ENCODE peak calls at places on chromosomes 16 and 17, in five cellular contexts. Z is progenitor cell of endocrine pancreas, U is dorsolateral prefrontal cortex, Y is GDM1, H is body of pancreas. B is an unnamed sample.

GRCh38 chr16:19883296-19883951 is 1.2 kb downstream of the GPRC5B start:
- DNase-seq in Y (no peak), U (no peak), Z (peak; percentile 45), H (peak; percentile 47), B (peak; percentile 34)

GRCh38 chr16:104828-105374 is 26.9 kb downstream of the MPG start:
- DNase-seq in Y (no peak), U (no peak), H (no peak), Z (no peak), B (no peak)

GRCh38 chr16:83845263-83845662 is 37.5 kb downstream of the HSBP1 start:
- DNase-seq in H (no peak), Y (no peak), U (no peak), Z (no peak), B (no peak)

GRCh38 chr17:29949708-29950107 is 8.3 kb downstream of the EFCAB5 start:
- DNase-seq in U (no peak), Z (no peak), H (no peak), Y (no peak), B (no peak)

GRCh38 chr16:86919531-86920305 is 341.4 kb downstream of the FOXL1 start:
- DNase-seq in U (no peak), Y (no peak), H (no peak), Z (no peak), B (no peak)

GRCh38 chr16:67393790-67394270 is 532 bp upstream of the TPPP3 start:
- DNase-seq in H (no peak), Y (no peak), U (no peak), Z (no peak), B (no peak)

GRCh38 chr16:27717726-27718125 is 167.8 kb downstream of the KATNIP start:
- DNase-seq in H (no peak), Y (no peak), U (no peak), Z (no peak), B (no peak)

GRCh38 chr17:81409190-81409935 is 14.1 kb downstream of the BAHCC1 start:
- DNase-seq in Z (no peak), H (no peak), Y (no peak), U (no peak), B (no peak)

GRCh38 chr16:17062676-17063075 is 408.1 kb downstream of the XYLT1 start:
- DNase-seq in Y (no peak), H (no peak), U (no peak), Z (no peak), B (no peak)

GRCh38 chr17:16915752-16916556 is 56.0 kb downstream of the TNFRSF13B start:
- DNase-seq in H (peak; percentile 75), U (peak; percentile 46), Y (no peak), Z (peak; percentile 31), B (peak; percentile 70)

GRCh38 chr16:84864266-84864955 is 44.6 kb downstream of the CRISPLD2 start:
- DNase-seq in Z (no peak), H (no peak), Y (no peak), U (no peak), B (no peak)

GRCh38 chr17:27085517-27085916 is 208.4 kb upstream of the WSB1 start:
- DNase-seq in Y (no peak), H (no peak), Z (no peak), U (no peak), B (no peak)

GRCh38 chr17:13792314-13792713 is 190.6 kb upstream of the HS3ST3A1 start:
- DNase-seq in U (no peak), Z (no peak), Y (no peak), H (no peak), B (no peak)

GRCh38 chr16:89308391-89309333 is 91.2 kb downstream of the ZNF778 start:
- DNase-seq in Y (no peak), U (no peak), H (no peak), Z (no peak), B (peak; percentile 56)

GRCh38 chr16:17564856-17565255 is 94.1 kb upstream of the XYLT1 start:
- DNase-seq in U (no peak), Y (no peak), Z (no peak), H (no peak), B (no peak)

GRCh38 chr17:38967290-38967738 is at the start of gene FBXO47:
- DNase-seq in H (peak; percentile 91), U (peak; percentile 66), Z (peak; percentile 51), Y (no peak), B (peak; percentile 88)

GRCh38 chr16:74565378-74565777 is 41.5 kb downstream of the GLG1 start:
- DNase-seq in H (no peak), U (no peak), Z (no peak), Y (no peak), B (no peak)

GRCh38 chr17:3513305-3514035 is 37.7 kb downstream of the ASPA start:
- DNase-seq in U (no peak), H (no peak), Y (no peak), Z (no peak), B (no peak)